ENCODE peak calls at places on chromosomes 11 and 22, in seven cellular contexts. F is heart right ventricle, O is BJ, U is bronchial epithelial cell, H is fibroblast of lung, P is sigmoid colon, R is brain microvascular endothelial cell. V is an unnamed sample.

GRCh38 chr22:29224121-29224858 is 18.6 kb downstream of the EMID1 start:
- DNase-seq in R (no peak), F (no peak), H (peak; percentile 6), U (no peak), O (no peak), P (peak; percentile 86), V (no peak)

GRCh38 chr11:79185351-79185750 is 255.5 kb downstream of the TENM4 start:
- DNase-seq in U (no peak), P (no peak), O (no peak), R (no peak), F (no peak), H (no peak), V (no peak)

GRCh38 chr11:75582935-75583709 is 21.1 kb downstream of the SERPINH1 start:
- DNase-seq in O (no peak), F (peak; percentile 68), H (peak; percentile 77), R (peak; percentile 44), U (no peak), P (peak; percentile 87), V (peak; percentile 66)

GRCh38 chr11:8566613-8567210 is 27.3 kb downstream of the STK33 start:
- DNase-seq in R (peak; percentile 7), F (no peak), P (no peak), H (peak; percentile 34), O (no peak), U (peak; percentile 78), V (peak; percentile 42)

GRCh38 chr11:64357904-64358535 is 942 bp upstream of the RPS6KA4 start:
- DNase-seq in U (peak; percentile 83), H (peak; percentile 18), O (no peak), P (no peak), R (no peak), F (no peak), V (no peak)

GRCh38 chr11:76574406-76574805 is 96.1 kb downstream of the LRRC32 start:
- DNase-seq in U (no peak), P (no peak), F (no peak), O (no peak), R (peak; percentile 67), H (peak; percentile 76), V (no peak)

GRCh38 chr22:36226189-36226588 is 13.1 kb downstream of the APOL2 start:
- DNase-seq in F (no peak), U (no peak), P (no peak), H (no peak), O (no peak), R (no peak), V (no peak)

GRCh38 chr11:17528906-17529813 is 15.1 kb downstream of the USH1C start:
- DNase-seq in U (no peak), O (no peak), P (no peak), H (no peak), F (no peak), R (no peak), V (no peak)

GRCh38 chr11:47869548-47870393 is 21.6 kb upstream of the NUP160 start:
- DNase-seq in O (no peak), H (peak; percentile 29), P (no peak), F (no peak), R (no peak), U (peak; percentile 23), V (no peak)
- TF ChIP-seq CTCF in O (no peak), H (no peak), P (no peak), F (no peak), R (no peak), U (no peak), V (no peak)

GRCh38 chr11:71238285-71238875 is 14.0 kb downstream of the SHANK2 start:
- DNase-seq in R (no peak), H (no peak), U (no peak), O (no peak), P (peak; percentile 47), F (no peak), V (no peak)

GRCh38 chr11:71240865-71241691 is 11.3 kb downstream of the SHANK2 start:
- DNase-seq in P (peak; percentile 68), R (peak; percentile 90), F (no peak), O (peak; percentile 59), U (peak; percentile 88), H (peak; percentile 56), V (no peak)

GRCh38 chr11:71238941-71239340 is 13.4 kb downstream of the SHANK2 start:
- DNase-seq in O (no peak), R (no peak), F (no peak), H (no peak), U (no peak), P (no peak), V (no peak)

GRCh38 chr11:71240061-71240690 is 12.2 kb downstream of the SHANK2 start:
- DNase-seq in R (no peak), U (no peak), O (no peak), H (no peak), P (peak; percentile 50), F (no peak), V (no peak)

DNA sequence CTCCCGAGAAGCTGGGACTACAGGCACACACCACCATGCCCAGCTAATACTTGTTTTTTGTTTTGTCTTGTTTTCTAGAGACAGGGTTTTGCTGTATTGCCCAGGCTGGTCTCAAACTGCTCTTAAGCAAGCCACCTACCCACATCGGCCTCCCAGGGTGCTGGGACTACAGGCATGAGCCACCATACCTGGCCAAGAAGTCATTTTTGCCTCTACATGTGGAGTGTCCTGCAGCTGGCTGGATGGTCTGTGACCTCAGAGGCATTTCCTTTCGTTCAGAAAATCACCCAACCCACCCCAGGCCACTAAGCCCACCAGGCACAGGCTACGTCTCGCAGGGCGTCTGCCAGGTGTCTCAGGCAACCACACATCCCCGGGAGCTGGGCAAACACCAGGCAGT is 12.8 kb downstream of the SHANK2 start:
- DNase-seq in U (no peak), H (no peak), R (no peak), F (no peak), P (peak; percentile 26), O (no peak), V (no peak)
- H3K36me3 ChIP-seq in U (peaks cover 3% of the 10 kb centered on the region), H (no peaks in the 10 kb centered on the region), R (no peaks in the 10 kb centered on the region), F (no peaks in the 10 kb centered on the region), P (no peaks in the 10 kb centered on the region), O (no peaks in the 10 kb centered on the region), V (no peaks in the 10 kb centered on the region)

GRCh38 chr11:36053901-36054300 is 110.0 kb downstream of the LDLRAD3 start:
- DNase-seq in F (no peak), P (no peak), O (no peak), H (no peak), U (no peak), R (no peak), V (no peak)

GRCh38 chr11:36054628-36055027 is 110.8 kb downstream of the LDLRAD3 start:
- DNase-seq in O (no peak), H (no peak), U (no peak), P (no peak), R (no peak), F (no peak), V (no peak)

GRCh38 chr11:36055356-36055755 is 111.5 kb downstream of the LDLRAD3 start:
- DNase-seq in H (no peak), R (no peak), O (no peak), U (no peak), F (no peak), P (no peak), V (no peak)

GRCh38 chr11:36057372-36058045 is 113.6 kb downstream of the LDLRAD3 start:
- DNase-seq in H (no peak), F (no peak), R (peak; percentile 42), O (no peak), U (no peak), P (peak; percentile 83), V (no peak)

DNA sequence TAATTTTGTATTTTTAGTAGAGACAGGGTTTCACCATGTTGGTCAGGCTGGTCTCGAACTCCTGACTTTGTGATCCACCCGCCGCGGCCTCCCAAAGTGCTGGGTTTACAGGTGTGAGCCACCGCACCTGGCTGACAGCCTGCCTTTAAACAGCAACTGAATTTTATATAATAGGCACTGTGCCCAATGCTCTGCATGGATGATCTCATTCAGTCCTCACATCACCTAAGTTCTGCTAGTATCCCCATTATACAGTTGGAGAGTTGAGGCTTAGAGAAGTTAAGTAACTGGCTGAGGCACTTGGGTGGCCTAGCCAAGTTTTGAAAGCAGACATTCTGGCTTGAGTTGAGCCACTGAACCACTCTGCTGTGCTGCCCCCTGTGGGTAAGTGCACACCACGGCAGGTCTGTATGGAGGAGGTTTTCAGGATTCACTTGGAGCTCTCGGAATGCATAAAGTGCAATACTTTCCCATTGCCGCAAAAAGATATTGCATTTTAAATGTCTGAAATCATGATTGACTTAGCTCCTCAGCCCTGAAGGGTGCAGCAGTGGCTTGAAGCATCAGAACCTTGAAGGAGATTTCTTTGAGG is 112.4 kb downstream of the LDLRAD3 start:
- DNase-seq in F (no peak), R (peak; percentile 26), U (peak; percentile 29), P (no peak), H (no peak), O (no peak), V (no peak)
- TF ChIP-seq CTCF in F (no peak), R (peak; percentile 83), U (peak; percentile 73), P (no peak), H (peak; percentile 40), O (peak; percentile 57), V (peak; percentile 67)

DNA sequence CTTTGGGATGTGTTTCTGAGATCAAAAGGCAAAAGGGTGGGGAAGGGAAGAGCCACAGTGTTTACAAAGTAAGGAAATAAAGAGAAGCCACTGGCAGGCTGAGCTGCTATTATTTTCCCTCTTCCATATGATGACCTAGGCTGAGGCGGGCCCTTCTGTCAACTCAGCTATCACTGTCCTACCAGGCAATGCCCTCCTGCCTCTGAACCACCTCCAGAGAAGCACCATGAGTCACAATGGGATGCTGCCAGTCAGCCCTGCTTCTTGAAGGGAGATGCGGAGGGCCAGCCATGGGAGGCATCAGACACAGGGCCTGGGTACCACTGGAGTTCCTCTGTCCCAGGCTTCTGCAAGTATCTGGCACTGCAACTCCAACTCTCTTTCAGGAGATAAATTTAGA is 107.9 kb upstream of the BID start:
- DNase-seq in O (no peak), P (no peak), U (no peak), R (no peak), H (no peak), F (no peak), V (no peak)
- H3K36me3 ChIP-seq in O (peaks cover 23% of the 10 kb centered on the region), P (no peaks in the 10 kb centered on the region), U (peaks cover 27% of the 10 kb centered on the region), R (peaks cover 9% of the 10 kb centered on the region), H (peaks cover 11% of the 10 kb centered on the region), F (peaks cover 47% of the 10 kb centered on the region), V (peaks cover 2% of the 10 kb centered on the region)

GRCh38 chr22:46991666-46992065 is 229.2 kb downstream of the TBC1D22A start:
- DNase-seq in O (no peak), R (no peak), H (no peak), P (no peak), F (no peak), U (no peak), V (no peak)

GRCh38 chr22:46993626-46994025 is 231.2 kb downstream of the TBC1D22A start:
- DNase-seq in P (no peak), R (no peak), O (no peak), F (no peak), U (no peak), H (no peak), V (no peak)

GRCh38 chr22:46992121-46992731 is 229.8 kb downstream of the TBC1D22A start:
- DNase-seq in O (no peak), P (no peak), F (no peak), H (no peak), R (no peak), U (no peak), V (no peak)

GRCh38 chr22:46994265-46994664 is 231.8 kb downstream of the TBC1D22A start:
- DNase-seq in R (no peak), O (no peak), H (no peak), U (no peak), F (no peak), P (peak; percentile 58), V (no peak)

GRCh38 chr22:46990937-46991520 is 228.6 kb downstream of the TBC1D22A start:
- DNase-seq in R (no peak), F (no peak), P (no peak), U (no peak), O (no peak), H (no peak), V (no peak)
- TF ChIP-seq CTCF in R (no peak), F (no peak), P (no peak), U (no peak), O (no peak), H (no peak), V (no peak)

V was measured in GM06990.